ENCODE peak calls at places on chromosomes 12 and 14, in seven cellular contexts. One of them, this sample, is unnamed.
A peak's percentile ranks its signal among the peaks of the same experiment; 100 is the strongest.

GRCh38 chr12:82109243-82109642 is 248.9 kb downstream of the CCDC59 start:
- DNase-seq in WTC11: no peak
- DNase-seq in GM13977: no peak
- DNase-seq in endothelial cell: no peak
- DNase-seq in CD8-positive, alpha-beta T cell: no peak
- DNase-seq in mammary epithelial cell: peak; percentile 4
- DNase-seq in gastrocnemius medialis: no peak
- DNase-seq in this sample: no peak

GRCh38 chr12:131097247-131098177 is 143.8 kb downstream of the ADGRD1 start:
- DNase-seq in WTC11: peak; percentile 5
- DNase-seq in GM13977: no peak
- DNase-seq in endothelial cell: no peak
- DNase-seq in CD8-positive, alpha-beta T cell: no peak
- DNase-seq in mammary epithelial cell: no peak
- DNase-seq in gastrocnemius medialis: no peak
- DNase-seq in this sample: no peak

GRCh38 chr14:97459180-97459579 is 662.0 kb downstream of the VRK1 start:
- DNase-seq in WTC11: no peak
- DNase-seq in GM13977: no peak
- DNase-seq in endothelial cell: no peak
- DNase-seq in CD8-positive, alpha-beta T cell: no peak
- DNase-seq in mammary epithelial cell: no peak
- DNase-seq in gastrocnemius medialis: no peak
- DNase-seq in this sample: no peak

GRCh38 chr12:113984464-113984863 is 18.3 kb upstream of the RBM19 start:
- DNase-seq in WTC11: no peak
- DNase-seq in GM13977: no peak
- DNase-seq in endothelial cell: no peak
- DNase-seq in CD8-positive, alpha-beta T cell: no peak
- DNase-seq in mammary epithelial cell: no peak
- DNase-seq in gastrocnemius medialis: no peak
- DNase-seq in this sample: no peak

GRCh38 chr14:67571991-67572323 is 28.1 kb downstream of the PIGH start:
- DNase-seq in WTC11: no peak
- DNase-seq in GM13977: no peak
- DNase-seq in endothelial cell: no peak
- DNase-seq in CD8-positive, alpha-beta T cell: no peak
- DNase-seq in mammary epithelial cell: no peak
- DNase-seq in gastrocnemius medialis: no peak
- DNase-seq in this sample: no peak

GRCh38 chr14:99574099-99574880 is 29.7 kb downstream of the CCDC85C start:
- DNase-seq in WTC11: peak; percentile 56
- DNase-seq in GM13977: no peak
- DNase-seq in endothelial cell: no peak
- DNase-seq in CD8-positive, alpha-beta T cell: no peak
- DNase-seq in mammary epithelial cell: no peak
- DNase-seq in gastrocnemius medialis: no peak
- DNase-seq in this sample: no peak

GRCh38 chr14:104249092-104249491 is 110.7 kb downstream of the KIF26A start:
- DNase-seq in WTC11: no peak
- DNase-seq in GM13977: no peak
- DNase-seq in endothelial cell: no peak
- DNase-seq in CD8-positive, alpha-beta T cell: no peak
- DNase-seq in mammary epithelial cell: no peak
- DNase-seq in gastrocnemius medialis: no peak
- DNase-seq in this sample: no peak

GRCh38 chr12:47207829-47208248 is 128.1 kb upstream of the AMIGO2 start:
- DNase-seq in WTC11: no peak
- DNase-seq in GM13977: peak; percentile 41
- DNase-seq in endothelial cell: no peak
- DNase-seq in CD8-positive, alpha-beta T cell: no peak
- DNase-seq in mammary epithelial cell: no peak
- DNase-seq in gastrocnemius medialis: no peak
- DNase-seq in this sample: no peak

GRCh38 chr14:96047101-96047500 is 7.9 kb downstream of the C14orf132 start:
- DNase-seq in WTC11: no peak
- DNase-seq in GM13977: no peak
- DNase-seq in endothelial cell: no peak
- DNase-seq in CD8-positive, alpha-beta T cell: no peak
- DNase-seq in mammary epithelial cell: no peak
- DNase-seq in gastrocnemius medialis: no peak
- DNase-seq in this sample: no peak

GRCh38 chr14:36556811-36557433 is 25.5 kb downstream of the NKX2-8 start:
- DNase-seq in WTC11: peak; percentile 46
- DNase-seq in GM13977: peak; percentile 48
- DNase-seq in endothelial cell: peak; percentile 47
- DNase-seq in CD8-positive, alpha-beta T cell: no peak
- DNase-seq in mammary epithelial cell: no peak
- DNase-seq in gastrocnemius medialis: no peak
- DNase-seq in this sample: no peak

GRCh38 chr14:105616802-105617192 is 90.4 kb downstream of the TMEM121 start:
- DNase-seq in WTC11: no peak
- DNase-seq in GM13977: no peak
- DNase-seq in endothelial cell: no peak
- DNase-seq in CD8-positive, alpha-beta T cell: no peak
- DNase-seq in mammary epithelial cell: no peak
- DNase-seq in gastrocnemius medialis: no peak
- DNase-seq in this sample: no peak

GRCh38 chr12:24780969-24781368 is 167.9 kb downstream of the BCAT1 start:
- DNase-seq in WTC11: no peak
- DNase-seq in GM13977: peak; percentile 13
- DNase-seq in endothelial cell: no peak
- DNase-seq in CD8-positive, alpha-beta T cell: no peak
- DNase-seq in mammary epithelial cell: peak; percentile 4
- DNase-seq in gastrocnemius medialis: no peak
- DNase-seq in this sample: no peak

GRCh38 chr12:107320031-107320928 is 226.9 kb upstream of the CRY1 start:
- DNase-seq in WTC11: peak; percentile 70
- DNase-seq in GM13977: peak; percentile 34
- DNase-seq in endothelial cell: peak; percentile 48
- DNase-seq in CD8-positive, alpha-beta T cell: peak; percentile 88
- DNase-seq in mammary epithelial cell: peak; percentile 91
- DNase-seq in gastrocnemius medialis: no peak
- DNase-seq in this sample: no peak

GRCh38 chr12:92502417-92503028 is 200.3 kb upstream of the PLEKHG7 start:
- DNase-seq in WTC11: no peak
- DNase-seq in GM13977: peak; percentile 15
- DNase-seq in endothelial cell: no peak
- DNase-seq in CD8-positive, alpha-beta T cell: no peak
- DNase-seq in mammary epithelial cell: no peak
- DNase-seq in gastrocnemius medialis: no peak
- DNase-seq in this sample: no peak

GRCh38 chr12:4293299-4293941 is 19.9 kb downstream of the CCND2 start:
- DNase-seq in WTC11: peak; percentile 1
- DNase-seq in GM13977: no peak
- DNase-seq in endothelial cell: no peak
- DNase-seq in CD8-positive, alpha-beta T cell: peak; percentile 36
- DNase-seq in mammary epithelial cell: no peak
- DNase-seq in gastrocnemius medialis: no peak
- DNase-seq in this sample: no peak

GRCh38 chr14:92944976-92945375 is 22.0 kb downstream of the CHGA start:
- DNase-seq in WTC11: no peak
- DNase-seq in GM13977: no peak
- DNase-seq in endothelial cell: no peak
- DNase-seq in CD8-positive, alpha-beta T cell: no peak
- DNase-seq in mammary epithelial cell: no peak
- DNase-seq in gastrocnemius medialis: no peak
- DNase-seq in this sample: no peak

GRCh38 chr12:97464241-97465011 is 1.8 kb downstream of the RMST start:
- DNase-seq in WTC11: peak; percentile 14
- DNase-seq in GM13977: no peak
- DNase-seq in endothelial cell: no peak
- DNase-seq in CD8-positive, alpha-beta T cell: no peak
- DNase-seq in mammary epithelial cell: no peak
- DNase-seq in gastrocnemius medialis: no peak
- DNase-seq in this sample: no peak

GRCh38 chr12:75641031-75641780 is 129.8 kb upstream of the KRR1 start:
- DNase-seq in WTC11: no peak
- DNase-seq in GM13977: peak; percentile 46
- DNase-seq in endothelial cell: no peak
- DNase-seq in CD8-positive, alpha-beta T cell: no peak
- DNase-seq in mammary epithelial cell: peak; percentile 93
- DNase-seq in gastrocnemius medialis: no peak
- DNase-seq in this sample: no peak

GRCh38 chr12:8698132-8698829 is 490 bp downstream of the RIMKLB start:
- DNase-seq in WTC11: peak; percentile 70
- DNase-seq in GM13977: peak; percentile 53
- DNase-seq in endothelial cell: peak; percentile 59
- DNase-seq in CD8-positive, alpha-beta T cell: peak; percentile 45
- DNase-seq in mammary epithelial cell: peak; percentile 33
- DNase-seq in gastrocnemius medialis: no peak
- DNase-seq in this sample: peak; percentile 71

GRCh38 chr12:107064243-107064642 is 29.1 kb downstream of the CRY1 start:
- DNase-seq in WTC11: no peak
- DNase-seq in GM13977: no peak
- DNase-seq in endothelial cell: no peak
- DNase-seq in CD8-positive, alpha-beta T cell: no peak
- DNase-seq in mammary epithelial cell: no peak
- DNase-seq in gastrocnemius medialis: no peak
- DNase-seq in this sample: no peak

GRCh38 chr12:41661141-41661540 is 473.0 kb downstream of the PDZRN4 start:
- DNase-seq in WTC11: no peak
- DNase-seq in GM13977: no peak
- DNase-seq in endothelial cell: no peak
- DNase-seq in CD8-positive, alpha-beta T cell: no peak
- DNase-seq in mammary epithelial cell: peak; percentile 24
- DNase-seq in gastrocnemius medialis: no peak
- DNase-seq in this sample: no peak

GRCh38 chr12:41663487-41664258 is 475.6 kb downstream of the PDZRN4 start:
- DNase-seq in WTC11: no peak
- DNase-seq in GM13977: no peak
- DNase-seq in endothelial cell: peak; percentile 9
- DNase-seq in CD8-positive, alpha-beta T cell: no peak
- DNase-seq in mammary epithelial cell: peak; percentile 3
- DNase-seq in gastrocnemius medialis: no peak
- DNase-seq in this sample: no peak
- TF ChIP-seq CTCF in WTC11: peak; percentile 49
- TF ChIP-seq CTCF in GM13977: no peak
- TF ChIP-seq CTCF in endothelial cell: peak; percentile 67
- TF ChIP-seq CTCF in CD8-positive, alpha-beta T cell: no peak
- TF ChIP-seq CTCF in mammary epithelial cell: peak; percentile 59
- TF ChIP-seq CTCF in gastrocnemius medialis: no peak
- TF ChIP-seq CTCF in this sample: peak; percentile 63

DNA sequence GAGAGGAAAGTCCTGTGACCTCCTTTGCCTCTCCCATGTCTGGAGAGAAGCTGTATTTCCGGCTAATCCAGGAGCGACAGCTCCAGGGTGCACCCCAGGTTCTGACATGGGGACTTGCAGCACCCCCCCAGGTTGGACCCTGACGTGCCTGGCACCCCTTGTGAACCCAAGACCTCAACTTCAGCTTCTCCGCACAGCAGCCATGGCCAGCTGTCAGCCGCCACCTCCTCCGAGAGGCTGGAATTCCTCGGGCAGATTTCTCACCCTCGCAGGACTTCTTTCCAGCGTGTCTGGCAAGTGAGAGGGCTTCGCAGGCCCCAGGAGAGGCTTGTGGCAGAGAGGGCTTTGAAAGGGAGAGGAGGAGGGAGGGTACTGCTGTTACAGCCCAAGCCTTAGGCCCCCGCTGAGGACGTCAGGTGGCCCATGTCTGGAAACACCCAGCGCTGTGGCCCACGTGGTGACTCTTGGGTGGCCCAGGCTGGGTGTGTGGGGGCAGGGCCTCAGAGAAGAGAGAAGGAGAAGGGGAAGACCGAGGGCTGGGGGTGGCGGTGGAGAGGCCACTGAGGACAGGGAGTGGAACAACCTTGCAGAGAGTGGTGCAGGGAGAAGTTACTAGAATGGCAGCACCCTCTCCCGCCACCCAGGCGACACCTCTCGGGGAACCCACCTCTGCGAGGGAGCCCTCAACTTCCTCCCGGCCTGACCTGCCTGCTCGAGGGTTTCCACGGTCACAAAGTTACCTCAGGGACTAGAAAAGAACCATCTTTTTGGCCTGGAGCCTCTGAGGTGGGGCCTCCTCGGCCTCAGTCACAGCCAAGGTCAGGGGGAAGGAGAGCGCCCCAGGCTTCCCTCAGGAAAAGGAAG is 11.6 kb upstream of the RPS6KL1 start:
- DNase-seq in WTC11: no peak
- DNase-seq in GM13977: no peak
- DNase-seq in endothelial cell: no peak
- DNase-seq in CD8-positive, alpha-beta T cell: no peak
- DNase-seq in mammary epithelial cell: no peak
- DNase-seq in gastrocnemius medialis: no peak
- DNase-seq in this sample: no peak
- TF ChIP-seq CTCF in WTC11: no peak
- TF ChIP-seq CTCF in GM13977: no peak
- TF ChIP-seq CTCF in endothelial cell: no peak
- TF ChIP-seq CTCF in CD8-positive, alpha-beta T cell: no peak
- TF ChIP-seq CTCF in mammary epithelial cell: no peak
- TF ChIP-seq CTCF in gastrocnemius medialis: no peak
- TF ChIP-seq CTCF in this sample: no peak

GRCh38 chr14:69034612-69035262 is 55.6 kb upstream of the ACTN1 start:
- DNase-seq in WTC11: no peak
- DNase-seq in GM13977: no peak
- DNase-seq in endothelial cell: no peak
- DNase-seq in CD8-positive, alpha-beta T cell: no peak
- DNase-seq in mammary epithelial cell: no peak
- DNase-seq in gastrocnemius medialis: no peak
- DNase-seq in this sample: no peak
- TF ChIP-seq CTCF in WTC11: no peak
- TF ChIP-seq CTCF in GM13977: no peak
- TF ChIP-seq CTCF in endothelial cell: no peak
- TF ChIP-seq CTCF in CD8-positive, alpha-beta T cell: no peak
- TF ChIP-seq CTCF in mammary epithelial cell: no peak
- TF ChIP-seq CTCF in gastrocnemius medialis: no peak
- TF ChIP-seq CTCF in this sample: no peak

GRCh38 chr12:79016181-79016580 is 151.6 kb downstream of the SYT1 start:
- DNase-seq in WTC11: no peak
- DNase-seq in GM13977: no peak
- DNase-seq in endothelial cell: no peak
- DNase-seq in CD8-positive, alpha-beta T cell: no peak
- DNase-seq in mammary epithelial cell: no peak
- DNase-seq in gastrocnemius medialis: no peak
- DNase-seq in this sample: no peak
- TF ChIP-seq CTCF in WTC11: no peak
- TF ChIP-seq CTCF in GM13977: no peak
- TF ChIP-seq CTCF in endothelial cell: no peak
- TF ChIP-seq CTCF in CD8-positive, alpha-beta T cell: no peak
- TF ChIP-seq CTCF in mammary epithelial cell: no peak
- TF ChIP-seq CTCF in gastrocnemius medialis: no peak
- TF ChIP-seq CTCF in this sample: no peak

This sample was measured in progenitor cell of endocrine pancreas.